ENCODE peak calls at places on chromosomes 13 and 19, in ten cellular contexts. Y is stimulated activated CD8-positive, alpha-beta memory T cell treated with anti-CD3 and anti-CD28 coated beads, Interleukin-4, amount 100 ng/mL, for 1 hour; J is AG10803; L is T-helper 2 cell; D is EL; U is psoas muscle; K is COR-L47; V is hippocampal formation; S is stimulated activated CD4-positive, alpha-beta T cell treated with anti-CD3 and anti-CD28 coated beads, Interleukin-4, amount 100 ng/mL, for 4 hours; P is right lobe of liver. G is an unnamed sample.

GRCh38 chr19:48490980-48491792 is 20.4 kb downstream of the LMTK3 start:
- DNase-seq in Y (peak), J (no peak), L (peak), D (no peak), U (no peak), K (peak), V (no peak), S (peak), P (peak), G (no peak)

GRCh38 chr19:39497850-39498261 is 891 bp upstream of the DLL3 start:
- DNase-seq in Y (no peak), J (no peak), L (no peak), D (peak), U (no peak), K (peak), V (peak), S (no peak), P (no peak), G (peak)

GRCh38 chr13:65540064-65540635 is 1690.0 kb downstream of the PCDH9 start:
- DNase-seq in Y (no peak), J (peak), L (no peak), D (no peak), U (no peak), K (no peak), V (no peak), S (no peak), P (no peak), G (no peak)

GRCh38 chr19:40807147-40808020 is 8.4 kb downstream of the EGLN2 start:
- DNase-seq in Y (no peak), J (no peak), L (no peak), D (no peak), U (no peak), K (no peak), V (no peak), S (no peak), P (no peak), G (no peak)

GRCh38 chr13:50846861-50847475 is 3.5 kb upstream of the DLEU7 start:
- DNase-seq in Y (no peak), J (no peak), L (no peak), D (no peak), U (no peak), K (no peak), V (no peak), S (no peak), P (no peak), G (no peak)

GRCh38 chr13:106503272-106503671 is 32.2 kb downstream of the EFNB2 start:
- DNase-seq in Y (no peak), J (no peak), L (no peak), D (no peak), U (no peak), K (no peak), V (no peak), S (no peak), P (no peak), G (no peak)

GRCh38 chr13:112715715-112716460 is 26.1 kb downstream of the ATP11A start:
- DNase-seq in Y (no peak), J (no peak), L (no peak), D (no peak), U (no peak), K (no peak), V (no peak), S (no peak), P (no peak), G (no peak)

GRCh38 chr19:38233740-38234251 is 9.8 kb upstream of the DPF1 start:
- DNase-seq in Y (peak), J (peak), L (peak), D (peak), U (peak), K (peak), V (peak), S (peak), P (peak), G (peak)

GRCh38 chr13:22265563-22265962 is 594.7 kb downstream of the FGF9 start:
- DNase-seq in Y (no peak), J (no peak), L (no peak), D (no peak), U (no peak), K (no peak), V (no peak), S (no peak), P (no peak), G (no peak)

GRCh38 chr13:50320297-50320862 is 305.1 kb downstream of the KCNRG start:
- DNase-seq in Y (no peak), J (peak), L (no peak), D (peak), U (no peak), K (no peak), V (no peak), S (no peak), P (no peak), G (no peak)

GRCh38 chr13:32881074-32881791 is 135.0 kb upstream of the KL start:
- DNase-seq in Y (no peak), J (peak), L (no peak), D (peak), U (no peak), K (peak), V (peak), S (no peak), P (no peak), G (no peak)

GRCh38 chr19:38784224-38784623 is 4.8 kb upstream of the LGALS7B start:
- DNase-seq in Y (no peak), J (no peak), L (no peak), D (no peak), U (no peak), K (no peak), V (no peak), S (no peak), P (no peak), G (no peak)

GRCh38 chr19:10112037-10112751 is 701 bp downstream of the P2RY11 start:
- DNase-seq in Y (no peak), J (peak), L (peak), D (peak), U (no peak), K (no peak), V (no peak), S (peak), P (no peak), G (peak)

GRCh38 chr13:67061750-67062149 is 168.4 kb downstream of the PCDH9 start:
- DNase-seq in Y (no peak), J (no peak), L (no peak), D (no peak), U (no peak), K (no peak), V (no peak), S (no peak), P (no peak), G (no peak)

GRCh38 chr19:15154002-15154612 is 46.7 kb downstream of the NOTCH3 start:
- DNase-seq in Y (no peak), J (peak), L (no peak), D (peak), U (no peak), K (no peak), V (no peak), S (peak), P (no peak), G (no peak)

GRCh38 chr19:19465436-19466070 is 49.8 kb downstream of the TSSK6 start:
- DNase-seq in Y (no peak), J (no peak), L (no peak), D (no peak), U (no peak), K (no peak), V (no peak), S (no peak), P (no peak), G (no peak)

GRCh38 chr13:104872153-104872552 is 1663.3 kb downstream of the EFNB2 start:
- DNase-seq in Y (no peak), J (no peak), L (no peak), D (no peak), U (no peak), K (no peak), V (no peak), S (no peak), P (no peak), G (no peak)

GRCh38 chr19:18507727-18508440 is 14.0 kb downstream of the ELL start:
- DNase-seq in Y (no peak), J (no peak), L (no peak), D (no peak), U (no peak), K (no peak), V (no peak), S (no peak), P (no peak), G (no peak)

GRCh38 chr13:95858286-95859075 is 181.5 kb downstream of the DNAJC3 start:
- DNase-seq in Y (no peak), J (no peak), L (no peak), D (peak), U (no peak), K (peak), V (no peak), S (no peak), P (no peak), G (no peak)

GRCh38 chr19:6674868-6675305 is 4.9 kb upstream of the TNFSF14 start:
- DNase-seq in Y (peak), J (peak), L (peak), D (peak), U (peak), K (no peak), V (no peak), S (peak), P (peak), G (peak)

GRCh38 chr13:53101883-53102282 is 73.3 kb downstream of the OLFM4 start:
- DNase-seq in Y (no peak), J (no peak), L (no peak), D (no peak), U (no peak), K (no peak), V (no peak), S (no peak), P (no peak), G (no peak)

GRCh38 chr13:98575876-98576214 is 1.1 kb downstream of the STK24 start:
- DNase-seq in Y (no peak), J (no peak), L (no peak), D (no peak), U (no peak), K (no peak), V (no peak), S (no peak), P (no peak), G (no peak)

GRCh38 chr19:38134538-38135149 is 89.4 kb downstream of the DPF1 start:
- DNase-seq in Y (no peak), J (peak), L (no peak), D (peak), U (no peak), K (no peak), V (no peak), S (no peak), P (no peak), G (no peak)

G was measured in GF-D8.